ENCODE peak calls at places on chromosomes 12 and 14, in nine cellular contexts. I is body of pancreas, X is transverse colon, U is GM06990, B is GM12865, V is GM23338, Q is OCI-LY7, K is IMR-90, H is fibroblast of lung. O is an unnamed sample.

GRCh38 chr14:26290007-26290530 is 307.8 kb downstream of the NOVA1 start:
- DNase-seq in I (no peak), X (no peak), U (no peak), B (no peak), V (no peak), Q (no peak), K (peak; percentile 68), H (peak; percentile 66), O (peak; percentile 83)

GRCh38 chr14:94713115-94713514 is 56.8 kb downstream of the GSC start:
- DNase-seq in I (no peak), X (no peak), U (no peak), B (no peak), V (no peak), Q (no peak), K (no peak), H (no peak), O (no peak)

GRCh38 chr12:57852620-57853509 is 6.3 kb upstream of the CTDSP2 start:
- DNase-seq in I (peak; percentile 39), X (peak; percentile 19), U (no peak), B (no peak), V (peak; percentile 93), Q (no peak), K (no peak), H (peak; percentile 51), O (no peak)

GRCh38 chr14:54854181-54854580 is 48.4 kb downstream of the GCH1 start:
- DNase-seq in I (no peak), X (no peak), U (peak; percentile 9), B (peak; percentile 12), V (peak; percentile 78), Q (peak; percentile 14), K (no peak), H (no peak), O (no peak)

GRCh38 chr12:126384029-126384564 is 1318.9 kb downstream of the AACS start:
- DNase-seq in I (peak; percentile 94), X (no peak), U (no peak), B (no peak), V (no peak), Q (no peak), K (no peak), H (no peak), O (no peak)

GRCh38 chr14:86086962-86087361 is 557.0 kb downstream of the FLRT2 start:
- DNase-seq in I (no peak), X (no peak), U (no peak), B (no peak), V (no peak), Q (no peak), K (no peak), H (no peak), O (no peak)

GRCh38 chr12:127083028-127083949 is 1183.7 kb upstream of the TMEM132C start:
- DNase-seq in I (peak; percentile 12), X (no peak), U (peak; percentile 38), B (peak; percentile 85), V (peak; percentile 61), Q (peak; percentile 44), K (peak; percentile 65), H (peak; percentile 86), O (peak; percentile 79)

GRCh38 chr12:240566-240965 is 22.1 kb downstream of the SLC6A13 start:
- DNase-seq in I (no peak), X (no peak), U (no peak), B (no peak), V (no peak), Q (no peak), K (no peak), H (no peak), O (no peak)

GRCh38 chr12:2856051-2856450 is 788 bp downstream of the TEX52 start:
- DNase-seq in I (no peak), X (no peak), U (no peak), B (no peak), V (peak; percentile 22), Q (no peak), K (no peak), H (no peak), O (no peak)

GRCh38 chr12:90905691-90906370 is 49.1 kb downstream of the CCER1 start:
- DNase-seq in I (no peak), X (no peak), U (no peak), B (no peak), V (no peak), Q (no peak), K (peak; percentile 44), H (no peak), O (peak; percentile 21)

GRCh38 chr14:23182372-23183014 is 967 bp downstream of the SLC7A8 start:
- DNase-seq in I (peak; percentile 77), X (peak; percentile 70), U (no peak), B (no peak), V (peak; percentile 94), Q (peak; percentile 69), K (no peak), H (no peak), O (no peak)

GRCh38 chr12:25756974-25757665 is 201.4 kb upstream of the RASSF8 start:
- DNase-seq in I (peak; percentile 22), X (no peak), U (no peak), B (no peak), V (no peak), Q (no peak), K (no peak), H (no peak), O (no peak)

GRCh38 chr14:69423279-69423678 is 24.8 kb downstream of the SLC39A9 start:
- DNase-seq in I (no peak), X (no peak), U (no peak), B (no peak), V (no peak), Q (no peak), K (peak; percentile 43), H (no peak), O (peak; percentile 16)

GRCh38 chr14:33943081-33943480 is 7.8 kb downstream of the EGLN3 start:
- DNase-seq in I (peak; percentile 56), X (peak; percentile 45), U (no peak), B (no peak), V (no peak), Q (no peak), K (no peak), H (no peak), O (no peak)

GRCh38 chr14:22598099-22598895 is at the start of gene ABHD4:
- DNase-seq in I (peak; percentile 90), X (peak; percentile 89), U (peak; percentile 70), B (peak; percentile 67), V (peak; percentile 90), Q (peak; percentile 67), K (peak; percentile 42), H (peak; percentile 68), O (peak; percentile 64)

GRCh38 chr14:83164591-83164990 is 1630.9 kb upstream of the SEL1L start:
- DNase-seq in I (no peak), X (no peak), U (no peak), B (no peak), V (no peak), Q (no peak), K (no peak), H (no peak), O (no peak)

GRCh38 chr12:114848661-114849060 is 164.7 kb upstream of the TBX3 start:
- DNase-seq in I (no peak), X (no peak), U (no peak), B (no peak), V (no peak), Q (no peak), K (peak; percentile 93), H (peak; percentile 91), O (peak; percentile 89)

GRCh38 chr12:50220357-50221061 is 53.3 kb upstream of the CERS5 start:
- DNase-seq in I (no peak), X (no peak), U (peak; percentile 54), B (peak; percentile 84), V (no peak), Q (peak; percentile 45), K (peak; percentile 72), H (peak; percentile 69), O (peak; percentile 81)

GRCh38 chr14:64801800-64802199 is 77.9 kb downstream of the SPTB start:
- DNase-seq in I (peak; percentile 29), X (no peak), U (no peak), B (peak; percentile 11), V (peak; percentile 79), Q (no peak), K (peak; percentile 17), H (no peak), O (peak; percentile 17)

GRCh38 chr14:74190910-74191575 is 48.2 kb upstream of the VSX2 start:
- DNase-seq in I (no peak), X (no peak), U (no peak), B (no peak), V (no peak), Q (no peak), K (peak; percentile 2), H (no peak), O (no peak)

GRCh38 chr12:71791473-71792150 is 36.9 kb downstream of the RAB21 start:
- DNase-seq in I (no peak), X (no peak), U (no peak), B (no peak), V (no peak), Q (no peak), K (no peak), H (no peak), O (no peak)

GRCh38 chr12:128402481-128402880 is 135.5 kb downstream of the TMEM132C start:
- DNase-seq in I (peak; percentile 28), X (no peak), U (no peak), B (no peak), V (no peak), Q (no peak), K (no peak), H (no peak), O (no peak)

GRCh38 chr14:26454105-26454504 is 143.7 kb downstream of the NOVA1 start:
- DNase-seq in I (no peak), X (no peak), U (no peak), B (no peak), V (no peak), Q (no peak), K (no peak), H (no peak), O (no peak)

GRCh38 chr14:77076118-77076631 is 21.9 kb upstream of the CIPC start:
- DNase-seq in I (peak; percentile 49), X (peak; percentile 65), U (no peak), B (no peak), V (peak; percentile 77), Q (no peak), K (no peak), H (peak; percentile 85), O (peak; percentile 98)
- H3K4me3 ChIP-seq in I (no peak overlapping the region), X (peak overlapping the region; percentile 8), U (no peak overlapping the region), B (no peak overlapping the region), V (peak overlapping the region; percentile 34), Q (no peak overlapping the region), K (no peak overlapping the region), H (no peak overlapping the region), O (peak overlapping the region; percentile 46)

GRCh38 chr14:66802962-66803361 is 295.0 kb downstream of the GPHN start:
- DNase-seq in I (no peak), X (no peak), U (no peak), B (no peak), V (no peak), Q (no peak), K (no peak), H (no peak), O (no peak)
- H3K4me3 ChIP-seq in I (no peak overlapping the region), X (no peak overlapping the region), U (no peak overlapping the region), B (no peak overlapping the region), V (no peak overlapping the region), Q (no peak overlapping the region), K (no peak overlapping the region), H (no peak overlapping the region), O (no peak overlapping the region)

GRCh38 chr14:59588136-59588535 is 11.5 kb upstream of the CCDC175 start:
- DNase-seq in I (no peak), X (no peak), U (no peak), B (no peak), V (no peak), Q (no peak), K (no peak), H (no peak), O (no peak)
- H3K4me3 ChIP-seq in I (no peak overlapping the region), X (no peak overlapping the region), U (no peak overlapping the region), B (no peak overlapping the region), V (no peak overlapping the region), Q (no peak overlapping the region), K (no peak overlapping the region), H (no peak overlapping the region), O (no peak overlapping the region)

GRCh38 chr12:69415471-69416275 is 54.5 kb upstream of the FRS2 start:
- DNase-seq in I (peak; percentile 68), X (peak; percentile 42), U (peak; percentile 6), B (peak; percentile 29), V (peak; percentile 87), Q (peak; percentile 48), K (peak; percentile 95), H (peak; percentile 95), O (peak; percentile 96)
- H3K4me3 ChIP-seq in I (no peak overlapping the region), X (no peak overlapping the region), U (no peak overlapping the region), B (no peak overlapping the region), V (peak overlapping the region; percentile 1), Q (no peak overlapping the region), K (no peak overlapping the region), H (no peak overlapping the region), O (no peak overlapping the region)